ENCODE peak calls at places on chromosome 22, in ten cellular contexts. K is CD8-positive, alpha-beta T cell; B is brain microvascular endothelial cell; S is body of pancreas; H is Panc1; X is heart right ventricle; O is GM23338; I is GM12878; G is pancreas; L is tibial artery. W is an unnamed sample. For H3K27me3, the result is how much of the 10 kb centered on the place peaks cover.

GRCh38 chr22:38074181-38075104 is 9.5 kb downstream of the SLC16A8 start:
- DNase-seq in K (no peak), B (no peak), S (no peak), H (no peak), X (no peak), O (peak), I (no peak), G (no peak), L (no peak), W (peak)

GRCh38 chr22:19800761-19801244 is 40.2 kb downstream of the TBX1 start:
- DNase-seq in K (no peak), B (peak), S (no peak), H (no peak), X (no peak), O (peak), I (no peak), G (no peak), L (no peak), W (peak)

GRCh38 chr22:33853200-33854097 is 66.8 kb downstream of the LARGE1 start:
- DNase-seq in K (no peak), B (peak), S (peak), H (no peak), X (peak), O (peak), I (peak), G (peak), L (peak), W (no peak)

GRCh38 chr22:20423636-20424511 is 13.8 kb downstream of the SCARF2 start:
- DNase-seq in K (no peak), B (no peak), S (no peak), H (no peak), X (no peak), O (no peak), I (no peak), G (no peak), L (no peak), W (peak)

GRCh38 chr22:33564683-33565082 is 355.6 kb downstream of the LARGE1 start:
- DNase-seq in K (no peak), B (no peak), S (no peak), H (no peak), X (no peak), O (no peak), I (no peak), G (no peak), L (no peak), W (no peak)

GRCh38 chr22:32842486-32842885 is 41.0 kb downstream of the TIMP3 start:
- DNase-seq in K (no peak), B (no peak), S (no peak), H (no peak), X (no peak), O (no peak), I (no peak), G (no peak), L (no peak), W (no peak)

GRCh38 chr22:33188316-33188715 is 130.1 kb upstream of the SYN3 start:
- DNase-seq in K (no peak), B (no peak), S (no peak), H (no peak), X (no peak), O (peak), I (no peak), G (no peak), L (no peak), W (no peak)

GRCh38 chr22:35930933-35931332 is 97.7 kb downstream of the RBFOX2 start:
- DNase-seq in K (no peak), B (peak), S (no peak), H (peak), X (peak), O (peak), I (peak), G (no peak), L (no peak), W (peak)

GRCh38 chr22:32820131-32820882 is 18.8 kb downstream of the TIMP3 start:
- DNase-seq in K (no peak), B (no peak), S (no peak), H (no peak), X (no peak), O (no peak), I (no peak), G (no peak), L (peak), W (no peak)

GRCh38 chr22:36067237-36067558 is 38.6 kb upstream of the RBFOX2 start:
- DNase-seq in K (no peak), B (no peak), S (no peak), H (no peak), X (no peak), O (no peak), I (no peak), G (no peak), L (no peak), W (peak)

GRCh38 chr22:17861909-17862308 is 87.6 kb upstream of the BID start:
- DNase-seq in K (no peak), B (no peak), S (no peak), H (no peak), X (no peak), O (no peak), I (no peak), G (no peak), L (no peak), W (no peak)

GRCh38 chr22:36881504-36882245 is 20.9 kb downstream of the NCF4 start:
- DNase-seq in K (no peak), B (no peak), S (no peak), H (no peak), X (no peak), O (no peak), I (no peak), G (no peak), L (no peak), W (no peak)

GRCh38 chr22:48444320-48445112 is 1383.2 kb downstream of the BRD1 start:
- DNase-seq in K (no peak), B (no peak), S (no peak), H (no peak), X (no peak), O (no peak), I (peak), G (no peak), L (no peak), W (no peak)

GRCh38 chr22:48442663-48443062 is 1385.0 kb downstream of the BRD1 start:
- DNase-seq in K (no peak), B (no peak), S (no peak), H (no peak), X (no peak), O (no peak), I (no peak), G (no peak), L (no peak), W (no peak)

GRCh38 chr22:48445113-48445827 is 1382.4 kb downstream of the BRD1 start:
- DNase-seq in K (no peak), B (no peak), S (no peak), H (no peak), X (no peak), O (no peak), I (no peak), G (no peak), L (no peak), W (no peak)

GRCh38 chr22:48441553-48441850 is 1386.2 kb downstream of the BRD1 start:
- DNase-seq in K (no peak), B (no peak), S (no peak), H (no peak), X (no peak), O (no peak), I (no peak), G (no peak), L (no peak), W (no peak)

GRCh38 chr22:48443680-48444079 is 1384.0 kb downstream of the BRD1 start:
- DNase-seq in K (no peak), B (no peak), S (no peak), H (no peak), X (no peak), O (no peak), I (no peak), G (no peak), L (no peak), W (no peak)
- H3K27me3 ChIP-seq in K (under half), B (under half), S (under half), H (under half), X (under half), O (under half), I (under half), G (under half), L (under half), W (under half)

GRCh38 chr22:42368379-42369249 is 63.6 kb downstream of the NFAM1 start:
- DNase-seq in K (no peak), B (no peak), S (peak), H (no peak), X (no peak), O (peak), I (no peak), G (no peak), L (peak), W (no peak)
- H3K27ac ChIP-seq in K (no peak), B (no peak), S (no peak), H (peak), X (peak), O (no peak), I (no peak), G (peak), L (no peak), W (peak)

GRCh38 chr22:44271010-44271500 is 41.7 kb downstream of the SHISAL1 start:
- DNase-seq in K (no peak), B (no peak), S (no peak), H (no peak), X (no peak), O (no peak), I (no peak), G (no peak), L (no peak), W (no peak)
- H3K27me3 ChIP-seq in K (under half), B (under half), S (under half), H (under half), X (under half), O (under half), I (under half), G (under half), L (under half), W (under half)

DNA sequence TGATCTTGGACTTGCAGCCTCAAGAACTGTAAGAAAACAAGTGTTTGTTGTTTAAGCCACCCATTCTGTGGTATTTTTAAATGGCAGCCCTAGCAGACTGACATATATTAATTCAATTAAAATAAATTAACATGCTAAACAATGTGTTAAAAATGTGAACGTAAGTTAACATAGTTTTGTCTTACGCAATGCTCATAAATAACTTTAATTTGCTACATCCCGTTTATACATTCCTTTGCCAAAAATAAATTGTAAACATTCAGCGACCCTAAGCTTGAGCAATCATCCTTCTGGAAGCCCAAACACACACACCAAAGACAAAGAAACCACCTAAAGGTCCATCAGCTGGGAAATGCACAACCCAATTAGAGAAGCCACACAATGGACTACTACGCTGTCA is 70.4 kb downstream of the CELSR1 start:
- DNase-seq in K (no peak), B (no peak), S (no peak), H (no peak), X (no peak), O (no peak), I (no peak), G (no peak), L (no peak), W (no peak)
- H3K27ac ChIP-seq in K (no peak), B (no peak), S (no peak), H (no peak), X (no peak), O (no peak), I (no peak), G (no peak), L (no peak), W (no peak)

DNA sequence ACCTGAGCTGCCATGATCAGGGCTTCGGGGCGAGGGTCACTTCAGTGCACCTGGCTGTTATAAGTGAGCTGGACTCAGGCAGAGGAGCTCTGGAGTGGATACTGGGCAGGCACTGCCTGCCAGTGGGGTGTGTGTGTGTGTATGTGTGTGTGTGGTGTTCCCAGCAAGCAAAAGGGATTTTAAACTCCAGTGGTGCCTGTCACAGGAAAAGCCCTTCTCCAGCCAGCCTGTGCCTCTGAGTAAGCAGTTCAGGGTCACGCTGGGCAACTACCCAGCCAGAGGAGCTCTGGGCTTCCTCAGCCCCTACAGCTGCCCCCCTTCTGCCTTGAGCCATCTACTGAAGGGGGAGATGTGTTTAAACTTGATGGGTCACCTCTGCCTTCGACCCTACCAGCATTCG is 109.0 kb downstream of the OSBP2 start:
- DNase-seq in K (no peak), B (no peak), S (no peak), H (no peak), X (no peak), O (no peak), I (no peak), G (no peak), L (no peak), W (peak)
- H3K27me3 ChIP-seq in K (under half), B (under half), S (under half), H (under half), X (under half), O (under half), I (under half), G (under half), L (under half), W (under half)

GRCh38 chr22:27507935-27508504 is 293.5 kb downstream of the MN1 start:
- DNase-seq in K (no peak), B (no peak), S (no peak), H (no peak), X (no peak), O (no peak), I (no peak), G (no peak), L (no peak), W (no peak)
- H3K27ac ChIP-seq in K (no peak), B (no peak), S (no peak), H (no peak), X (no peak), O (no peak), I (no peak), G (no peak), L (no peak), W (no peak)

GRCh38 chr22:24043957-24044356 is 32.9 kb downstream of the CABIN1 start:
- DNase-seq in K (no peak), B (no peak), S (no peak), H (no peak), X (no peak), O (no peak), I (no peak), G (no peak), L (no peak), W (no peak)
- H3K27me3 ChIP-seq in K (under half), B (under half), S (under half), H (under half), X (under half), O (under half), I (under half), G (under half), L (under half), W (under half)

DNA sequence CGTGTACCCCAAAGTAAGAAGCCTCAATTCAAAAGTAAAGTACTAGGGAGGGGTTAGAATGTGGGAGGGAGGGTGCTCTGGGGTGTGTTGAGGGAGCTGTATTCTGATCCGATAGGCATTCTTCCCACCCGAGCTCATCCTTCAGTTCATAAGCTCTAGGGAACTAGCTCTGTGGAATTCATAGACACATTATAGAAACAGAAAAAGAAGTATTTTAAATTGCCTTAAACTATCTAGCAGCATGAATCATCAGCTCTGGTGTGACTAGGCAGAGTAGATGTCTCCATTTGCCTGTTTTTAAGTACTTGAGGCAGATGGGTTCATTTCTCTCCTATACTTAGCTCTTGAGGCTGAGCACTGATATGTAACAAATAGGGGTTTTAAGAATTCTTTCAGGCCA is 7.3 kb upstream of the SGSM3 start:
- DNase-seq in K (no peak), B (no peak), S (no peak), H (no peak), X (no peak), O (no peak), I (no peak), G (no peak), L (no peak), W (no peak)
- H3K27ac ChIP-seq in K (no peak), B (peak), S (no peak), H (no peak), X (no peak), O (no peak), I (no peak), G (no peak), L (no peak), W (no peak)